ENCODE peak calls at places on chromosomes 5 and 9, in seven cellular contexts. Y, F, U, G, A, J and E are unnamed samples.
A peak's percentile ranks its signal among the peaks of the same experiment; 100 is the strongest.

GRCh38 chr9:121661328-121661727 is 9.9 kb downstream of the DAB2IP start:
- DNase-seq in J (no peak), F (no peak), U (no peak), Y (no peak), A (no peak), G (no peak), E (no peak)

GRCh38 chr5:140010798-140011197 is 32.3 kb downstream of the NRG2 start:
- DNase-seq in G (no peak), A (no peak), U (no peak), J (no peak), F (no peak), Y (no peak), E (no peak)

GRCh38 chr5:141513627-141514329 is 24.9 kb downstream of the PCDHGC5 start:
- DNase-seq in J (peak; percentile 80), Y (no peak), G (peak; percentile 62), U (peak; percentile 93), F (peak; percentile 74), A (peak; percentile 92), E (no peak)

GRCh38 chr9:113546566-113546965 is 83.0 kb downstream of the RGS3 start:
- DNase-seq in U (no peak), A (no peak), Y (no peak), J (no peak), F (no peak), G (no peak), E (no peak)

GRCh38 chr9:137422668-137423000 is 328 bp downstream of the EXD3 start:
- DNase-seq in Y (no peak), F (no peak), A (no peak), G (no peak), U (no peak), J (peak; percentile 75), E (no peak)

GRCh38 chr9:114122152-114122615 is 23.1 kb upstream of the KIF12 start:
- DNase-seq in J (no peak), Y (no peak), F (no peak), G (no peak), A (no peak), U (no peak), E (no peak)

GRCh38 chr5:167290478-167290877 is 1001.0 kb upstream of the WWC1 start:
- DNase-seq in F (no peak), J (no peak), Y (no peak), G (no peak), U (no peak), A (no peak), E (no peak)

GRCh38 chr9:33170464-33171156 is 3.5 kb upstream of the B4GALT1 start:
- DNase-seq in U (peak; percentile 30), A (no peak), Y (peak; percentile 44), J (no peak), G (peak; percentile 47), F (no peak), E (no peak)

GRCh38 chr9:131734781-131735180 is 5.1 kb downstream of the RAPGEF1 start:
- DNase-seq in Y (no peak), J (no peak), U (no peak), F (no peak), G (no peak), A (no peak), E (no peak)

GRCh38 chr9:3330792-3331420 is 194.9 kb downstream of the RFX3 start:
- DNase-seq in U (no peak), A (peak; percentile 32), Y (no peak), G (no peak), J (no peak), F (no peak), E (no peak)

GRCh38 chr5:108743344-108743743 is 4.4 kb upstream of the FER start:
- DNase-seq in Y (no peak), J (no peak), G (no peak), U (no peak), A (peak; percentile 82), F (no peak), E (no peak)

GRCh38 chr5:168755548-168756093 is 176.5 kb upstream of the PANK3 start:
- DNase-seq in U (no peak), G (no peak), F (no peak), J (no peak), A (no peak), Y (no peak), E (no peak)

GRCh38 chr5:147234825-147235635 is at the start of gene STK32A:
- DNase-seq in U (no peak), F (no peak), A (peak; percentile 14), G (no peak), J (peak; percentile 88), Y (no peak), E (no peak)

GRCh38 chr9:133679466-133680051 is 43.4 kb downstream of the DBH start:
- DNase-seq in G (no peak), F (no peak), U (no peak), Y (no peak), A (no peak), J (no peak), E (no peak)

GRCh38 chr5:28165116-28165515 is 1126.7 kb upstream of the CDH9 start:
- DNase-seq in A (peak; percentile 43), J (no peak), U (no peak), Y (no peak), G (no peak), F (no peak), E (no peak)

GRCh38 chr9:87445646-87446045 is 52.0 kb upstream of the DAPK1 start:
- DNase-seq in G (no peak), Y (peak; percentile 4), F (no peak), J (peak; percentile 63), A (peak; percentile 42), U (peak; percentile 70), E (peak; percentile 52)